ENCODE peak calls at places on chromosomes 3 and 15, in seven cellular contexts. X, Q, I, R, Z, O and J are unnamed samples. For H3K4me1, the result is how much of the 10 kb centered on the place peaks cover.

GRCh38 chr15:62572797-62573196 is 407.7 kb upstream of the C2CD4B start:
- DNase-seq in X (no peak), Q (peak), I (no peak), R (no peak), Z (no peak), O (no peak), J (no peak)

GRCh38 chr3:12308517-12308916 is 19.6 kb downstream of the PPARG start:
- DNase-seq in X (peak), Q (no peak), I (no peak), R (peak), Z (no peak), O (no peak), J (no peak)

GRCh38 chr15:89810837-89811236 is 3.8 kb downstream of the ANPEP start:
- DNase-seq in X (no peak), Q (no peak), I (no peak), R (no peak), Z (no peak), O (no peak), J (no peak)

GRCh38 chr3:188507244-188507720 is 353.3 kb downstream of the LPP start:
- DNase-seq in X (peak), Q (peak), I (no peak), R (peak), Z (no peak), O (peak), J (no peak)

GRCh38 chr15:32682569-32682968 is 35.2 kb upstream of the GREM1 start:
- DNase-seq in X (peak), Q (no peak), I (no peak), R (peak), Z (no peak), O (no peak), J (no peak)

GRCh38 chr3:30597131-30597768 is 9.2 kb upstream of the TGFBR2 start:
- DNase-seq in X (peak), Q (no peak), I (peak), R (peak), Z (no peak), O (no peak), J (no peak)

GRCh38 chr3:143612541-143612940 is 235.7 kb downstream of the SLC9A9 start:
- DNase-seq in X (no peak), Q (no peak), I (no peak), R (no peak), Z (no peak), O (no peak), J (no peak)

GRCh38 chr3:123392871-123393620 is 55.8 kb downstream of the ADCY5 start:
- DNase-seq in X (no peak), Q (no peak), I (no peak), R (no peak), Z (no peak), O (no peak), J (no peak)

GRCh38 chr15:58748040-58748786 is 1.3 kb downstream of the ADAM10 start:
- DNase-seq in X (peak), Q (no peak), I (no peak), R (peak), Z (no peak), O (peak), J (peak)

GRCh38 chr3:181943285-181943684 is 231.6 kb downstream of the SOX2 start:
- DNase-seq in X (no peak), Q (peak), I (no peak), R (no peak), Z (no peak), O (no peak), J (no peak)

GRCh38 chr3:170632780-170633179 is 46.9 kb upstream of the SLC7A14 start:
- DNase-seq in X (no peak), Q (no peak), I (no peak), R (peak), Z (no peak), O (no peak), J (no peak)

GRCh38 chr3:65245133-65246076 is 557.6 kb upstream of the ADAMTS9 start:
- DNase-seq in X (no peak), Q (peak), I (no peak), R (peak), Z (no peak), O (no peak), J (no peak)

GRCh38 chr3:180433172-180433571 is 168.8 kb upstream of the TTC14 start:
- DNase-seq in X (no peak), Q (no peak), I (no peak), R (peak), Z (no peak), O (no peak), J (no peak)

GRCh38 chr15:85312486-85312885 is 67.9 kb upstream of the AKAP13 start:
- DNase-seq in X (peak), Q (peak), I (no peak), R (peak), Z (no peak), O (peak), J (no peak)

GRCh38 chr3:116154389-116154788 is 290.9 kb downstream of the LSAMP start:
- DNase-seq in X (no peak), Q (peak), I (no peak), R (no peak), Z (no peak), O (no peak), J (no peak)

GRCh38 chr3:94420941-94421340 is 358.1 kb downstream of the NSUN3 start:
- DNase-seq in X (no peak), Q (no peak), I (no peak), R (no peak), Z (no peak), O (no peak), J (no peak)

GRCh38 chr3:108662141-108662738 is 72.7 kb downstream of the DZIP3 start:
- DNase-seq in X (peak), Q (peak), I (peak), R (peak), Z (peak), O (peak), J (peak)

GRCh38 chr3:106299300-106300098 is 430.7 kb upstream of the CBLB start:
- DNase-seq in X (no peak), Q (no peak), I (no peak), R (peak), Z (no peak), O (peak), J (no peak)

GRCh38 chr3:29406433-29406832 is 125.6 kb downstream of the RBMS3 start:
- DNase-seq in X (no peak), Q (no peak), I (no peak), R (no peak), Z (no peak), O (no peak), J (no peak)

GRCh38 chr3:155983834-155984474 is 113.5 kb downstream of the GMPS start:
- DNase-seq in X (no peak), Q (peak), I (no peak), R (no peak), Z (no peak), O (no peak), J (no peak)

GRCh38 chr3:159779883-159780282 is 208.8 kb upstream of the IL12A start:
- DNase-seq in X (no peak), Q (peak), I (no peak), R (peak), Z (no peak), O (no peak), J (no peak)

GRCh38 chr3:101216710-101217457 is 103.5 kb downstream of the IMPG2 start:
- DNase-seq in X (no peak), Q (no peak), I (no peak), R (peak), Z (peak), O (no peak), J (no peak)

GRCh38 chr15:60083318-60083717 is 79.2 kb downstream of the FOXB1 start:
- DNase-seq in X (no peak), Q (no peak), I (no peak), R (no peak), Z (no peak), O (no peak), J (no peak)

DNA sequence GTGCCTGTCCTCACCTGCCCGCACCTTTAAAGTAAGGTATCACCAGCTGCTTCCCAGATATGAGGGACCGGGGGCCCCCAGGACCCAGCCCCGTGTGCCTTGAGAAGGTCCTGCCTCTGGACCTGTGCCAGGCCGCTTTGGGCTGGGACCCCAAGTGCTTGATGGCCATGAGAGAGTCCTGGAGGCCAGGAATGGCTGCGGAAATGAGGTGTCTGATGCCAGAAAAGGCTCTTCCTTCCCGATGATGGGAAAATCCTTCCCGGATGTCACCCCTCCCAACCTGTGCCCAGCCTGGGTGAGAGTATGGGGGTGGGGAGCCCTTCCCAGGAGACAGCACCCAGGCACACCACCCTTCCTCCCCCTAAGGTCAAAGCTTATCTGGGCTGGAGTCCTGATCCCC is 14.1 kb downstream of the SEMA3F start:
- DNase-seq in X (no peak), Q (no peak), I (no peak), R (no peak), Z (no peak), O (no peak), J (no peak)
- H3K4me1 ChIP-seq in X (under half), Q (under half), I (under half), R (under half), Z (half or more), O (under half), J (under half)

DNA sequence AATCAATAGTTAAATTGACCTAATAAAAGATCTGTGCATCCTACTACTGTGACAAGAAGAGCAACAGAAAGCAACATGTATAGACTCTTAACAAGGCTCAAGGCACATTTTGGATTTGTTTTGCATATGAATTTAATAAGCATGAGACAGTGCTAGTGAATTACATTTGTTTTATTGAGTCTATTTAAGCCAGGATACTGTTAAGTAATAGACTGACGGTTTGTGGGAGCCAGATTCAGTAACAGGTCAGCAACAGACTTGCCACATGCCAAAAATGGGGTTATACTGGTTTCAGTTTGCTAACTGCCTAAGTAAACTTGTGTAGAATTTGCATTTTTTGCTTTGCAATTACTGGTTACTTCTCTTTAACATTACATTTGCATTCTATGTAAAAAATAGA is 54.0 kb downstream of the MBNL1 start:
- DNase-seq in X (no peak), Q (no peak), I (no peak), R (peak), Z (no peak), O (peak), J (no peak)
- H3K4me3 ChIP-seq in X (no peak), Q (no peak), I (no peak), R (no peak), Z (no peak), O (peak), J (no peak)

DNA sequence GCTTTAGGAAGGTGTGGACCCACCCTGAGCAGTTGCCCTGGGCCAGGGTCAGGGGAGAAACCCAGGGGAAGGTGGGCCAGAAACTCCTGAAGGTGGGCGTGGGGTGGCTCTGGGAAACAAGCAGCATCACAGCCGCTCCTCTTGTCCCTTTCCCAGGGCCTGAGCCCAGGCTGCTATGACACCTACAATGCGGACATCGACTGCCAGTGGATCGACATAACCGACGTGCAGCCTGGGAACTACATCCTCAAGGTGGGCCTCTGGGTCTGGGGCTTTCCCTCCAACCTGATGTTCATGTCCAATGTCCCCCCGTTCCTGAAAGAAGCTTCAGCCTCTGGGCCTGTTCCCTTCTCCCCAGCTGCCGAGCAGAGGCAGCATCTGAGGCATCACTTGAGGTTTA is 21.4 kb downstream of the LOXL1 start:
- DNase-seq in X (no peak), Q (no peak), I (no peak), R (no peak), Z (no peak), O (no peak), J (no peak)
- H3K4me1 ChIP-seq in X (under half), Q (under half), I (under half), R (under half), Z (under half), O (under half), J (under half)

GRCh38 chr3:14154242-14154641 is 24.2 kb downstream of the XPC start:
- DNase-seq in X (no peak), Q (no peak), I (no peak), R (no peak), Z (no peak), O (no peak), J (no peak)
- H3K4me3 ChIP-seq in X (no peak), Q (no peak), I (no peak), R (no peak), Z (no peak), O (no peak), J (no peak)

GRCh38 chr3:160806686-160807085 is 50.7 kb downstream of the PPM1L start:
- DNase-seq in X (no peak), Q (no peak), I (no peak), R (no peak), Z (no peak), O (no peak), J (no peak)
- H3K4me1 ChIP-seq in X (under half), Q (under half), I (under half), R (under half), Z (under half), O (under half), J (under half)

GRCh38 chr3:134371542-134372324 is 2.5 kb downstream of the AMOTL2 start:
- DNase-seq in X (no peak), Q (peak), I (no peak), R (peak), Z (no peak), O (no peak), J (no peak)
- H3K4me3 ChIP-seq in X (peak), Q (peak), I (peak), R (peak), Z (peak), O (no peak), J (no peak)